ENCODE peak calls at places on chromosomes 6 and 20, in six cellular contexts. One of them, this sample, is unnamed.

GRCh38 chr6:81753709-81754678 is 1.5 kb upstream of the TENT5A start:
- DNase-seq in neuronal stem cell: peak; percentile 57
- DNase-seq in HS-5: peak; percentile 20
- DNase-seq in NCI-H345: peak; percentile 84
- DNase-seq in HTR-8/SVneo: no peak
- DNase-seq in adrenal gland: peak; percentile 89
- DNase-seq in this sample: peak; percentile 85

GRCh38 chr6:133396630-133397335 is 155.6 kb downstream of the EYA4 start:
- DNase-seq in HTR-8/SVneo: no peak
- DNase-seq in NCI-H345: no peak
- DNase-seq in HS-5: no peak
- DNase-seq in neuronal stem cell: no peak
- DNase-seq in adrenal gland: no peak
- DNase-seq in this sample: no peak

GRCh38 chr6:158283304-158284005 is 28.8 kb upstream of the TULP4 start:
- DNase-seq in HTR-8/SVneo: no peak
- DNase-seq in neuronal stem cell: peak; percentile 21
- DNase-seq in adrenal gland: no peak
- DNase-seq in HS-5: no peak
- DNase-seq in NCI-H345: no peak
- DNase-seq in this sample: no peak

GRCh38 chr20:10419550-10420133 is 14.4 kb downstream of the MKKS start:
- DNase-seq in HS-5: no peak
- DNase-seq in NCI-H345: no peak
- DNase-seq in HTR-8/SVneo: no peak
- DNase-seq in neuronal stem cell: no peak
- DNase-seq in adrenal gland: no peak
- DNase-seq in this sample: no peak

GRCh38 chr20:63060057-63060991 is 53.6 kb upstream of the BHLHE23 start:
- DNase-seq in HS-5: no peak
- DNase-seq in HTR-8/SVneo: peak; percentile 88
- DNase-seq in NCI-H345: no peak
- DNase-seq in neuronal stem cell: no peak
- DNase-seq in adrenal gland: peak; percentile 40
- DNase-seq in this sample: peak; percentile 5

GRCh38 chr6:116247285-116247684 is 6.6 kb downstream of the TSPYL4 start:
- DNase-seq in neuronal stem cell: no peak
- DNase-seq in HTR-8/SVneo: no peak
- DNase-seq in adrenal gland: no peak
- DNase-seq in NCI-H345: no peak
- DNase-seq in HS-5: no peak
- DNase-seq in this sample: no peak

GRCh38 chr20:32482251-32483220 is 102.6 kb downstream of the NOL4L start:
- DNase-seq in HTR-8/SVneo: no peak
- DNase-seq in NCI-H345: no peak
- DNase-seq in neuronal stem cell: peak; percentile 61
- DNase-seq in adrenal gland: no peak
- DNase-seq in HS-5: no peak
- DNase-seq in this sample: peak; percentile 41

GRCh38 chr6:134472046-134472445 is 154.1 kb upstream of the SGK1 start:
- DNase-seq in adrenal gland: no peak
- DNase-seq in HTR-8/SVneo: peak; percentile 38
- DNase-seq in HS-5: no peak
- DNase-seq in NCI-H345: no peak
- DNase-seq in neuronal stem cell: no peak
- DNase-seq in this sample: no peak

GRCh38 chr6:113317870-113318269 is 539.3 kb upstream of the MARCKS start:
- DNase-seq in NCI-H345: peak; percentile 53
- DNase-seq in neuronal stem cell: peak; percentile 23
- DNase-seq in adrenal gland: no peak
- DNase-seq in HTR-8/SVneo: no peak
- DNase-seq in HS-5: no peak
- DNase-seq in this sample: no peak

GRCh38 chr6:67210450-67210849 is 1424.6 kb upstream of the ADGRB3 start:
- DNase-seq in HTR-8/SVneo: no peak
- DNase-seq in neuronal stem cell: no peak
- DNase-seq in HS-5: peak; percentile 4
- DNase-seq in NCI-H345: no peak
- DNase-seq in adrenal gland: no peak
- DNase-seq in this sample: no peak

GRCh38 chr6:30101939-30102700 is 10.8 kb downstream of the TRIM31 start:
- DNase-seq in neuronal stem cell: peak; percentile 30
- DNase-seq in HS-5: peak; percentile 63
- DNase-seq in HTR-8/SVneo: peak; percentile 85
- DNase-seq in NCI-H345: peak; percentile 75
- DNase-seq in adrenal gland: peak; percentile 90
- DNase-seq in this sample: peak; percentile 89

GRCh38 chr20:44837949-44838348 is 27.6 kb upstream of the RIMS4 start:
- DNase-seq in HS-5: no peak
- DNase-seq in adrenal gland: no peak
- DNase-seq in HTR-8/SVneo: no peak
- DNase-seq in NCI-H345: no peak
- DNase-seq in neuronal stem cell: no peak
- DNase-seq in this sample: no peak

This sample was measured in body of pancreas.